ENCODE peak calls at places on chromosome 4, in five cellular contexts. V is uterus, F is transverse colon, D is PC-9, Z is cardiac muscle cell. X is an unnamed sample.

GRCh38 chr4:150769235-150769634 is 187.3 kb downstream of the MAB21L2 start:
- DNase-seq in F (peak; percentile 18), Z (no peak), D (peak; percentile 52), V (no peak), X (peak; percentile 86)

GRCh38 chr4:167234388-167234881 is at the start of gene SPOCK3:
- DNase-seq in V (no peak), Z (peak; percentile 82), D (no peak), F (no peak), X (peak; percentile 16)

GRCh38 chr4:21769404-21770147 is 179.0 kb downstream of the KCNIP4 start:
- DNase-seq in Z (no peak), F (no peak), V (no peak), D (peak; percentile 64), X (peak; percentile 49)

GRCh38 chr4:102525099-102525498 is 23.9 kb downstream of the NFKB1 start:
- DNase-seq in V (no peak), F (no peak), D (no peak), Z (no peak), X (peak; percentile 51)

GRCh38 chr4:3324093-3324815 is 31.4 kb downstream of the RGS12 start:
- DNase-seq in D (no peak), F (no peak), Z (peak; percentile 42), V (no peak), X (no peak)

GRCh38 chr4:185054876-185055275 is 36.6 kb downstream of the HELT start:
- DNase-seq in V (no peak), F (no peak), Z (no peak), D (no peak), X (no peak)

GRCh38 chr4:6561706-6562371 is 13.2 kb upstream of the MAN2B2 start:
- DNase-seq in F (no peak), D (no peak), V (no peak), Z (no peak), X (no peak)

GRCh38 chr4:3827616-3828492 is 61.7 kb downstream of the ADRA2C start:
- DNase-seq in V (peak; percentile 59), D (peak; percentile 50), Z (no peak), F (peak; percentile 78), X (peak; percentile 37)

GRCh38 chr4:62917649-62918048 is 1491.6 kb downstream of the TECRL start:
- DNase-seq in Z (no peak), F (no peak), D (no peak), V (no peak), X (no peak)

GRCh38 chr4:76960014-76960413 is 10.5 kb downstream of the SEPTIN11 start:
- DNase-seq in D (no peak), F (no peak), Z (no peak), V (no peak), X (peak; percentile 41)

GRCh38 chr4:15893967-15894366 is 44.6 kb downstream of the FGFBP1 start:
- DNase-seq in Z (no peak), F (no peak), V (no peak), D (peak; percentile 92), X (peak; percentile 96)

GRCh38 chr4:162920649-162921048 is 246.0 kb downstream of the NAF1 start:
- DNase-seq in V (no peak), D (no peak), Z (no peak), F (no peak), X (no peak)

GRCh38 chr4:29566371-29566770 is 1153.8 kb upstream of the PCDH7 start:
- DNase-seq in V (no peak), F (no peak), D (no peak), Z (no peak), X (no peak)

GRCh38 chr4:16082038-16082423 is 1.8 kb downstream of the PROM1 start:
- DNase-seq in V (no peak), D (no peak), Z (no peak), F (no peak), X (peak; percentile 5)

GRCh38 chr4:52234539-52235174 is 183.6 kb downstream of the SPATA18 start:
- DNase-seq in Z (peak; percentile 58), V (no peak), F (no peak), D (peak; percentile 49), X (peak; percentile 69)

GRCh38 chr4:80619070-80619674 is 283.6 kb downstream of the CFAP299 start:
- DNase-seq in Z (no peak), V (no peak), F (no peak), D (no peak), X (peak; percentile 17)

GRCh38 chr4:158856852-158857251 is 88.0 kb downstream of the FNIP2 start:
- DNase-seq in F (no peak), Z (peak; percentile 20), D (peak; percentile 52), V (no peak), X (peak; percentile 62)

DNA sequence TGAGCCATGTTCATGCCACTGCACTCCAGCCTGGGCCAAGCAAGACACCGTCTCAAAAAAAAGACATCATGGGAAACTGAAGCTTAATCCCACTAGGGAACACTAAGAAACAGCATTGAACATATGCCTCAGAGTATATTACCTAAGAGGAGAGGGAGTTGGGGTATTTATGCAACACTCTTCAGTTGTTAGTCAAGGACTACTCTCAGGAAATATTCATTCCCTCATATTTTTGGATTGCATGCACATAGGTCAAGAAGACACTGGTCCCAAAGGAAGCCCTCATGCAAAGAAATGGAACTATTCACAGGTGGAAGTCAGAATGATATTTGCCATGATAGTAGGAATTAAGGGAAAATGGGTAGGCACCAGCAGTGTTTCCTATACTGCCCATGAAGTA is 22.8 kb upstream of the PAPSS1 start:
- DNase-seq in D (no peak), F (no peak), Z (no peak), V (no peak), X (no peak)
- H3K4me3 ChIP-seq in D (no peak overlapping the region), F (no peak overlapping the region), Z (no peak overlapping the region), V (no peak overlapping the region), X (no peak overlapping the region)

DNA sequence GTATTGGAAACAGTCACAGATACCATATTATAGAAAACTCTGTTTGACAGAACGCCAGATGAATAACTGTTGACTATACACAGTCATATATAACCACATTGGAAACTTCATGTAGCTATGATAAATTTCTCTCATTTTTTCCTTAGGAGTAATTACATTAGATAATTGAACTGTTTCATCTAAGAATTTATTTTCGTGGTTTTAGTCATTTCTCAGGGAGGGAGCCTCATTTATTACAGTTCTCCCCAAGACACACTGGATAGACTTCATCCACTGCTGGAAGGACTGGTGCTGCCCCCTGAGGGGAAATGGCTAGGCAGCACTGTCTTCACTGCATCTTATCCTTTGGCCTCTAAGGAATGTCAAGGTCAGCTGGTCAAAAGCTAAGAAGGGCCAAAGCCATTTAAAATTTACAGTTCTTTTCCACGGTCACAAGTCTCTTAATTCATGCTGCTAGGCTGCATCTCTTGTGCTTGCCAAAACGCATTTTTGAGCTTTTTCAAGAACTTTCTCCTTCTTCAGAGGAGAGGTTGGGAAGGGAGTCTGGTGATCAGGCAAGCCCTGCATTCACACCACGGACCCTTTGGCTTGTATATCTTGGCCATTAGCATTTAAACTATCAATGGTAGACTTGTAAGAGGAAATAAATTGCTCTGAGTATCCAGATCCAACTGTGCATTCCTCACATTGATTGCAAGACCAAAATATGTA is 145.1 kb downstream of the CBR4 start:
- DNase-seq in F (no peak), Z (peak; percentile 42), V (no peak), D (no peak), X (peak; percentile 76)
- TF ChIP-seq CTCF in F (peak; percentile 22), Z (peak; percentile 36), V (no peak), D (no peak), X (peak; percentile 56)

GRCh38 chr4:997375-998071 is 4.3 kb upstream of the SLC26A1 start:
- DNase-seq in V (no peak), F (no peak), Z (peak; percentile 68), D (no peak), X (no peak)
- H3K4me3 ChIP-seq in V (no peak overlapping the region), F (peak overlapping the region; percentile 9), Z (peak overlapping the region; percentile 16), D (no peak overlapping the region), X (no peak overlapping the region)

GRCh38 chr4:142883433-142883832 is 37.3 kb upstream of the INPP4B start:
- DNase-seq in D (no peak), V (no peak), Z (peak; percentile 38), F (no peak), X (peak; percentile 13)
- TF ChIP-seq CTCF in D (no peak), V (peak; percentile 15), Z (peak; percentile 15), F (peak; percentile 36), X (peak; percentile 20)

GRCh38 chr4:171932238-171932637 is 119.0 kb downstream of the GALNTL6 start:
- DNase-seq in D (no peak), Z (no peak), V (no peak), F (peak; percentile 9), X (no peak)

GRCh38 chr4:171928336-171928735 is 115.1 kb downstream of the GALNTL6 start:
- DNase-seq in V (no peak), F (no peak), D (no peak), Z (no peak), X (no peak)

GRCh38 chr4:171929907-171930306 is 116.7 kb downstream of the GALNTL6 start:
- DNase-seq in Z (no peak), D (no peak), F (no peak), V (no peak), X (no peak)

GRCh38 chr4:171924761-171925376 is 111.7 kb downstream of the GALNTL6 start:
- DNase-seq in Z (no peak), F (no peak), D (no peak), V (no peak), X (no peak)

DNA sequence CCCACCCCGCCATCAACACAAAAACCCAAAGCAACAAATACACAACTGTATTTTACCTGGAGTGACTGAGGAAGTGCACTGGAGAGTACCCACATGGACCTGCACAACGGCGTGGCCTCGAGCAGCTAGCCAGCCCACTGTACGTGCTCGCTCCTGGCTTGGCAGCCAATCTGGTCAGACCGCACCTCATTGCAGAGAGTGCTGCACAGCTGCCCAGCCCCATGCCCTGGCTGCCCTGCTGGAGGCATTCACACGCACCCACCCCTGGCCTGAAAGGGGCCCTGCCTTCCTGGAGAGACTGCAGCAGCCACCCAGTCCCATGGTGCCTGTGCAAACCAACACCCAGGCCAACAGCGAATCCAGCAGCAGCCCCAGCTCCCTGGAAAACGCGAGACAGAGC is 116.3 kb downstream of the GALNTL6 start:
- DNase-seq in Z (no peak), V (no peak), F (no peak), D (no peak), X (no peak)
- H3K4me3 ChIP-seq in Z (no peak overlapping the region), V (no peak overlapping the region), F (no peak overlapping the region), D (no peak overlapping the region), X (no peak overlapping the region)

GRCh38 chr4:186939766-186940165 is 216.1 kb upstream of the FAT1 start:
- DNase-seq in V (no peak), D (no peak), F (no peak), Z (no peak), X (no peak)

GRCh38 chr4:186940476-186940875 is 216.8 kb upstream of the FAT1 start:
- DNase-seq in F (no peak), Z (no peak), V (no peak), D (no peak), X (no peak)

GRCh38 chr4:186943607-186943908 is 219.9 kb upstream of the FAT1 start:
- DNase-seq in V (no peak), F (no peak), Z (no peak), D (no peak), X (no peak)

GRCh38 chr4:186946140-186946539 is 222.5 kb upstream of the FAT1 start:
- DNase-seq in D (no peak), F (peak; percentile 50), Z (no peak), V (no peak), X (no peak)

GRCh38 chr4:186942745-186943606 is 219.3 kb upstream of the FAT1 start:
- DNase-seq in D (no peak), V (peak; percentile 26), F (no peak), Z (peak; percentile 66), X (peak; percentile 35)
- TF ChIP-seq CTCF in D (no peak), V (no peak), F (no peak), Z (no peak), X (no peak)

GRCh38 chr4:169085015-169085414 is 75.0 kb upstream of the CBR4 start:
- DNase-seq in F (no peak), D (no peak), Z (no peak), V (no peak), X (no peak)

GRCh38 chr4:169079942-169080827 is 70.1 kb upstream of the CBR4 start:
- DNase-seq in Z (no peak), F (no peak), D (no peak), V (peak; percentile 35), X (peak; percentile 74)

GRCh38 chr4:169080970-169081369 is 70.9 kb upstream of the CBR4 start:
- DNase-seq in Z (no peak), D (no peak), F (no peak), V (peak; percentile 28), X (peak; percentile 75)
- H3K4me3 ChIP-seq in Z (no peak overlapping the region), D (no peak overlapping the region), F (no peak overlapping the region), V (no peak overlapping the region), X (no peak overlapping the region)